ENCODE peak calls at places on chromosome 1, in ten cellular contexts. One of them, this sample, is unnamed.

GRCh38 chr1:11838349-11839272 is 9.0 kb downstream of the NPPA start:
- DNase-seq in fibroblast of lung: peak
- DNase-seq in neuronal stem cell: peak
- DNase-seq in H9: peak
- DNase-seq in mammary epithelial cell: peak
- DNase-seq in NT2/D1: peak
- DNase-seq in Karpas-422: peak
- DNase-seq in neural progenitor cell: peak
- DNase-seq in endothelial cell of umbilical vein: peak
- DNase-seq in mesenchymal stem cell: peak
- DNase-seq in this sample: no peak

GRCh38 chr1:24411963-24412362 is 1.6 kb downstream of the STPG1 start:
- DNase-seq in H9: no peak
- DNase-seq in mesenchymal stem cell: peak
- DNase-seq in NT2/D1: no peak
- DNase-seq in mammary epithelial cell: peak
- DNase-seq in Karpas-422: no peak
- DNase-seq in endothelial cell of umbilical vein: no peak
- DNase-seq in neural progenitor cell: no peak
- DNase-seq in fibroblast of lung: no peak
- DNase-seq in neuronal stem cell: no peak
- DNase-seq in this sample: no peak

GRCh38 chr1:51518730-51519047 is 377 bp downstream of the EPS15 start:
- DNase-seq in fibroblast of lung: no peak
- DNase-seq in endothelial cell of umbilical vein: no peak
- DNase-seq in Karpas-422: peak
- DNase-seq in mesenchymal stem cell: no peak
- DNase-seq in neural progenitor cell: no peak
- DNase-seq in neuronal stem cell: no peak
- DNase-seq in mammary epithelial cell: peak
- DNase-seq in NT2/D1: no peak
- DNase-seq in H9: no peak
- DNase-seq in this sample: no peak

GRCh38 chr1:119742193-119742592 is 26.5 kb downstream of the HMGCS2 start:
- DNase-seq in mesenchymal stem cell: no peak
- DNase-seq in H9: no peak
- DNase-seq in neural progenitor cell: no peak
- DNase-seq in neuronal stem cell: no peak
- DNase-seq in mammary epithelial cell: no peak
- DNase-seq in NT2/D1: no peak
- DNase-seq in endothelial cell of umbilical vein: no peak
- DNase-seq in Karpas-422: no peak
- DNase-seq in fibroblast of lung: no peak
- DNase-seq in this sample: no peak

GRCh38 chr1:43441894-43442632 is 11.7 kb downstream of the HYI start:
- DNase-seq in endothelial cell of umbilical vein: no peak
- DNase-seq in NT2/D1: no peak
- DNase-seq in Karpas-422: no peak
- DNase-seq in neuronal stem cell: no peak
- DNase-seq in neural progenitor cell: no peak
- DNase-seq in mesenchymal stem cell: no peak
- DNase-seq in H9: peak
- DNase-seq in fibroblast of lung: no peak
- DNase-seq in mammary epithelial cell: no peak
- DNase-seq in this sample: no peak

GRCh38 chr1:234998174-234998741 is 130.4 kb downstream of the TOMM20 start:
- DNase-seq in NT2/D1: no peak
- DNase-seq in mesenchymal stem cell: peak
- DNase-seq in neural progenitor cell: no peak
- DNase-seq in Karpas-422: no peak
- DNase-seq in fibroblast of lung: peak
- DNase-seq in H9: peak
- DNase-seq in neuronal stem cell: no peak
- DNase-seq in endothelial cell of umbilical vein: peak
- DNase-seq in mammary epithelial cell: peak
- DNase-seq in this sample: peak

GRCh38 chr1:106615473-106615872 is 441.0 kb upstream of the PRMT6 start:
- DNase-seq in mammary epithelial cell: peak
- DNase-seq in neural progenitor cell: no peak
- DNase-seq in endothelial cell of umbilical vein: no peak
- DNase-seq in H9: no peak
- DNase-seq in NT2/D1: no peak
- DNase-seq in mesenchymal stem cell: no peak
- DNase-seq in fibroblast of lung: no peak
- DNase-seq in Karpas-422: no peak
- DNase-seq in neuronal stem cell: no peak
- DNase-seq in this sample: peak

GRCh38 chr1:77757066-77757584 is 2.5 kb downstream of the USP33 start:
- DNase-seq in mesenchymal stem cell: no peak
- DNase-seq in fibroblast of lung: no peak
- DNase-seq in mammary epithelial cell: no peak
- DNase-seq in H9: no peak
- DNase-seq in NT2/D1: no peak
- DNase-seq in Karpas-422: no peak
- DNase-seq in neural progenitor cell: no peak
- DNase-seq in neuronal stem cell: no peak
- DNase-seq in endothelial cell of umbilical vein: no peak
- DNase-seq in this sample: no peak

GRCh38 chr1:20837554-20838192 is 50.6 kb upstream of the HP1BP3 start:
- DNase-seq in mammary epithelial cell: no peak
- DNase-seq in neural progenitor cell: no peak
- DNase-seq in mesenchymal stem cell: peak
- DNase-seq in H9: no peak
- DNase-seq in fibroblast of lung: peak
- DNase-seq in endothelial cell of umbilical vein: no peak
- DNase-seq in Karpas-422: no peak
- DNase-seq in neuronal stem cell: no peak
- DNase-seq in NT2/D1: no peak
- DNase-seq in this sample: no peak

GRCh38 chr1:4509206-4509605 is 145.2 kb upstream of the AJAP1 start:
- DNase-seq in NT2/D1: no peak
- DNase-seq in H9: no peak
- DNase-seq in Karpas-422: no peak
- DNase-seq in mesenchymal stem cell: no peak
- DNase-seq in neural progenitor cell: no peak
- DNase-seq in mammary epithelial cell: no peak
- DNase-seq in endothelial cell of umbilical vein: no peak
- DNase-seq in neuronal stem cell: no peak
- DNase-seq in fibroblast of lung: no peak
- DNase-seq in this sample: no peak

GRCh38 chr1:230124187-230125128 is 57.4 kb downstream of the GALNT2 start:
- DNase-seq in mammary epithelial cell: no peak
- DNase-seq in neuronal stem cell: no peak
- DNase-seq in mesenchymal stem cell: peak
- DNase-seq in fibroblast of lung: peak
- DNase-seq in endothelial cell of umbilical vein: no peak
- DNase-seq in neural progenitor cell: no peak
- DNase-seq in H9: no peak
- DNase-seq in NT2/D1: no peak
- DNase-seq in Karpas-422: no peak
- DNase-seq in this sample: no peak

GRCh38 chr1:201503397-201504176 is 3.3 kb downstream of the CSRP1 start:
- DNase-seq in neuronal stem cell: no peak
- DNase-seq in endothelial cell of umbilical vein: peak
- DNase-seq in mesenchymal stem cell: peak
- DNase-seq in H9: peak
- DNase-seq in Karpas-422: no peak
- DNase-seq in neural progenitor cell: peak
- DNase-seq in fibroblast of lung: peak
- DNase-seq in NT2/D1: peak
- DNase-seq in mammary epithelial cell: peak
- DNase-seq in this sample: no peak

GRCh38 chr1:201504799-201505504 is 2.0 kb downstream of the CSRP1 start:
- DNase-seq in mesenchymal stem cell: no peak
- DNase-seq in mammary epithelial cell: no peak
- DNase-seq in Karpas-422: no peak
- DNase-seq in endothelial cell of umbilical vein: no peak
- DNase-seq in fibroblast of lung: no peak
- DNase-seq in neuronal stem cell: no peak
- DNase-seq in H9: no peak
- DNase-seq in neural progenitor cell: no peak
- DNase-seq in NT2/D1: no peak
- DNase-seq in this sample: no peak

GRCh38 chr1:201505505-201505893 is 1.4 kb downstream of the CSRP1 start:
- DNase-seq in fibroblast of lung: peak
- DNase-seq in Karpas-422: no peak
- DNase-seq in mammary epithelial cell: peak
- DNase-seq in mesenchymal stem cell: peak
- DNase-seq in NT2/D1: peak
- DNase-seq in neuronal stem cell: no peak
- DNase-seq in endothelial cell of umbilical vein: peak
- DNase-seq in neural progenitor cell: peak
- DNase-seq in H9: peak
- DNase-seq in this sample: no peak

GRCh38 chr1:201502511-201502857 is 4.4 kb downstream of the CSRP1 start:
- DNase-seq in mammary epithelial cell: no peak
- DNase-seq in neuronal stem cell: no peak
- DNase-seq in endothelial cell of umbilical vein: no peak
- DNase-seq in Karpas-422: no peak
- DNase-seq in neural progenitor cell: no peak
- DNase-seq in fibroblast of lung: no peak
- DNase-seq in NT2/D1: no peak
- DNase-seq in H9: no peak
- DNase-seq in mesenchymal stem cell: no peak
- DNase-seq in this sample: no peak

DNA sequence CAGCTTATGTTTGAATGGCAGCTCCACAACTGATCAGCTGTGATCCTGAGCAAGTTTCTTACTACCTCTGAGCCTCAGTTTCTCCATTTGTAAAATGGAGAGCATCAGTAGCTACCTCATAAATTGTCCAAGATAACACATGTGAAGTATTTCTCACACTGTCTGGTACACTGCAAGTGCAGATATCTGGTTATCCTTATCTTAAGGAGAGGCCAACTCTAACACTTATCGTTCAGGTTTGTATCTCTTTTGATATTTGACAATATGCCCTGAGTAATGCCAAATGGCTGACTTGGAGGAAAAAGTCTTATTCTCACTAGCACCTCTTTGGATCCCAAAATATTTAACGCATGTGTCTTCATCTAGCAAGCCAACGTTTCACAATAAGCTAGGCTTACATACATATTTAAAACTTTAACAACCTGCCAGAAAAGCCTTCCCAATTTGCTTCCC is 2.7 kb downstream of the CSRP1 start:
- DNase-seq in fibroblast of lung: peak
- DNase-seq in mesenchymal stem cell: peak
- DNase-seq in mammary epithelial cell: no peak
- DNase-seq in NT2/D1: no peak
- DNase-seq in endothelial cell of umbilical vein: no peak
- DNase-seq in Karpas-422: no peak
- DNase-seq in H9: no peak
- DNase-seq in neural progenitor cell: no peak
- DNase-seq in neuronal stem cell: no peak
- DNase-seq in this sample: no peak
- H3K9ac ChIP-seq in fibroblast of lung: peak
- H3K9ac ChIP-seq in mesenchymal stem cell: peak
- H3K9ac ChIP-seq in mammary epithelial cell: peak
- H3K9ac ChIP-seq in NT2/D1: peak
- H3K9ac ChIP-seq in endothelial cell of umbilical vein: peak
- H3K9ac ChIP-seq in Karpas-422: no peak
- H3K9ac ChIP-seq in H9: no peak
- H3K9ac ChIP-seq in neural progenitor cell: no peak
- H3K9ac ChIP-seq in neuronal stem cell: no peak
- H3K9ac ChIP-seq in this sample: no peak

DNA sequence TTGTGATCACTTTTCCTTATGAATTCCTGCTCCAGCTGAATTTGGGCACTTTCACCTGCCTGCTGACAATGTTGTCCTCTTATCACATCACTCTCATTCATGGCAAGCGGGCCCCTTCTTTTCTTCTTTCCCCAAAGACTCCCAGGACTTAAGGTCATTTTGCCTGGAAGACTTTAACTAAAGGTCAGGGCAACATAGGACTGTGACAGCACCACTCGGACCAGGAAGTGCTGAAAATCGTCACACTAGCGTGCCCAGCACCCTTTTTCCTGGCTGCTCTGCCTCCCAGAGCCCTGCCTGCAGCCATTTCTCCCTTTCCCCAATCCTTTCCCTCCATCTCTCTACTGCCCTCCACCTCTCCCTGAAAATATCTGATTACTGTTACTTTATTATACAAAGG is 35.4 kb downstream of the CD34 start:
- DNase-seq in mammary epithelial cell: no peak
- DNase-seq in H9: no peak
- DNase-seq in fibroblast of lung: no peak
- DNase-seq in neuronal stem cell: no peak
- DNase-seq in endothelial cell of umbilical vein: no peak
- DNase-seq in neural progenitor cell: no peak
- DNase-seq in NT2/D1: no peak
- DNase-seq in mesenchymal stem cell: no peak
- DNase-seq in Karpas-422: no peak
- DNase-seq in this sample: no peak
- H3K9ac ChIP-seq in mammary epithelial cell: no peak
- H3K9ac ChIP-seq in H9: no peak
- H3K9ac ChIP-seq in fibroblast of lung: no peak
- H3K9ac ChIP-seq in neuronal stem cell: no peak
- H3K9ac ChIP-seq in endothelial cell of umbilical vein: no peak
- H3K9ac ChIP-seq in neural progenitor cell: no peak
- H3K9ac ChIP-seq in NT2/D1: no peak
- H3K9ac ChIP-seq in mesenchymal stem cell: no peak
- H3K9ac ChIP-seq in Karpas-422: peak
- H3K9ac ChIP-seq in this sample: no peak

DNA sequence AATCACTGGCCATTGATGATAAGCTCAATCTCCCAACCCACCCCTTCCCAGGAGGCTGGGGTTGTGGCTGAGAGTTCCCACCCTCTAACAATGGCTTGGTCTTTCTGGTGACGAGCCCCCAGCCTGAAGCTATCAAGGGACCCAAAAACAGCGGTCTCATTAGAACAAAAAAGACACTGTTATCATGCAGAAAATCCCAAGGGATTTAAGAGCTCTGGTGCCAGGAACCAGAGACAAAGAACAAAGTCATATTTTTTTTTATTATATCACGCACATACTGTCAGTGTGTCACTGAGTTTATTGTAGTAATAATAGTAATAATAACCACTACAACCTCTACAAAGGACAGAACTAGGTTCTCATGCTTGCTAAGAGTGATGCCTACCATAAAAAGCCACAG is 43.9 kb downstream of the CCDC185 start:
- DNase-seq in Karpas-422: no peak
- DNase-seq in mammary epithelial cell: no peak
- DNase-seq in H9: no peak
- DNase-seq in endothelial cell of umbilical vein: no peak
- DNase-seq in fibroblast of lung: no peak
- DNase-seq in neural progenitor cell: no peak
- DNase-seq in neuronal stem cell: no peak
- DNase-seq in NT2/D1: no peak
- DNase-seq in mesenchymal stem cell: no peak
- DNase-seq in this sample: no peak
- H3K9ac ChIP-seq in Karpas-422: no peak
- H3K9ac ChIP-seq in mammary epithelial cell: no peak
- H3K9ac ChIP-seq in H9: no peak
- H3K9ac ChIP-seq in endothelial cell of umbilical vein: no peak
- H3K9ac ChIP-seq in fibroblast of lung: no peak
- H3K9ac ChIP-seq in neural progenitor cell: no peak
- H3K9ac ChIP-seq in neuronal stem cell: no peak
- H3K9ac ChIP-seq in NT2/D1: no peak
- H3K9ac ChIP-seq in mesenchymal stem cell: no peak
- H3K9ac ChIP-seq in this sample: no peak

GRCh38 chr1:179026813-179027664 is 1.3 kb downstream of the FAM20B start:
- DNase-seq in neural progenitor cell: no peak
- DNase-seq in NT2/D1: no peak
- DNase-seq in H9: no peak
- DNase-seq in Karpas-422: no peak
- DNase-seq in fibroblast of lung: peak
- DNase-seq in mammary epithelial cell: no peak
- DNase-seq in mesenchymal stem cell: no peak
- DNase-seq in endothelial cell of umbilical vein: no peak
- DNase-seq in neuronal stem cell: no peak
- DNase-seq in this sample: no peak
- H3K9ac ChIP-seq in neural progenitor cell: peak
- H3K9ac ChIP-seq in NT2/D1: peak
- H3K9ac ChIP-seq in H9: peak
- H3K9ac ChIP-seq in Karpas-422: peak
- H3K9ac ChIP-seq in fibroblast of lung: peak
- H3K9ac ChIP-seq in mammary epithelial cell: peak
- H3K9ac ChIP-seq in mesenchymal stem cell: peak
- H3K9ac ChIP-seq in endothelial cell of umbilical vein: peak
- H3K9ac ChIP-seq in neuronal stem cell: peak
- H3K9ac ChIP-seq in this sample: peak

This sample was measured in keratinocyte.